ENCODE peak calls at places on chromosomes 12 and 14, in five cellular contexts. Z is HCT116; H is heart left ventricle; Q is left lung; V is CD8-positive, alpha-beta T cell. G is an unnamed sample. For H3K4me1, the result is how much of the 10 kb centered on the place peaks cover.

GRCh38 chr12:15278816-15279658 is 43.3 kb upstream of the PTPRO start:
- DNase-seq in Z (no peak), H (peak), Q (peak), V (no peak), G (no peak)

GRCh38 chr14:89215166-89215940 is 201.7 kb downstream of the FOXN3 start:
- DNase-seq in Z (no peak), H (no peak), Q (no peak), V (no peak), G (no peak)

GRCh38 chr12:109428038-109428629 is 49.0 kb downstream of the KCTD10 start:
- DNase-seq in Z (peak), H (peak), Q (peak), V (peak), G (no peak)

GRCh38 chr14:74950795-74951442 is 4.5 kb downstream of the PGF start:
- DNase-seq in Z (no peak), H (no peak), Q (no peak), V (no peak), G (no peak)

GRCh38 chr14:53528114-53528513 is 375.0 kb upstream of the DDHD1 start:
- DNase-seq in Z (no peak), H (no peak), Q (peak), V (no peak), G (no peak)

GRCh38 chr14:100374270-100374669 is 51.1 kb downstream of the SLC25A47 start:
- DNase-seq in Z (no peak), H (no peak), Q (no peak), V (no peak), G (no peak)

GRCh38 chr12:117165342-117165741 is 24.9 kb downstream of the FBXO21 start:
- DNase-seq in Z (no peak), H (no peak), Q (no peak), V (no peak), G (no peak)

GRCh38 chr12:40010899-40011774 is 94.7 kb downstream of the SLC2A13 start:
- DNase-seq in Z (peak), H (peak), Q (peak), V (peak), G (no peak)

GRCh38 chr12:79371226-79371625 is 319.5 kb downstream of the PAWR start:
- DNase-seq in Z (no peak), H (no peak), Q (no peak), V (no peak), G (no peak)

GRCh38 chr12:96258451-96258933 is 64.3 kb downstream of the ELK3 start:
- DNase-seq in Z (no peak), H (peak), Q (no peak), V (peak), G (no peak)

GRCh38 chr12:58253663-58254062 is 312.3 kb downstream of the ATP23 start:
- DNase-seq in Z (no peak), H (no peak), Q (no peak), V (no peak), G (no peak)

GRCh38 chr12:65649126-65649525 is 175.2 kb upstream of the HMGA2 start:
- DNase-seq in Z (peak), H (no peak), Q (no peak), V (no peak), G (no peak)

GRCh38 chr14:37139710-37140109 is 32.7 kb downstream of the SLC25A21 start:
- DNase-seq in Z (no peak), H (no peak), Q (no peak), V (no peak), G (no peak)

GRCh38 chr14:102817942-102818940 is 41.0 kb downstream of the TRAF3 start:
- DNase-seq in Z (no peak), H (no peak), Q (no peak), V (no peak), G (no peak)

GRCh38 chr12:118377891-118378470 is 1.6 kb downstream of the SUDS3 start:
- DNase-seq in Z (peak), H (peak), Q (no peak), V (peak), G (no peak)

GRCh38 chr14:22433059-22433458 is 156.0 kb downstream of the DAD1 start:
- DNase-seq in Z (no peak), H (no peak), Q (no peak), V (no peak), G (no peak)

GRCh38 chr12:114834621-114835020 is 150.6 kb upstream of the TBX3 start:
- DNase-seq in Z (no peak), H (no peak), Q (no peak), V (no peak), G (no peak)

GRCh38 chr14:77158175-77158908 is 16.8 kb upstream of the ZDHHC22 start:
- DNase-seq in Z (no peak), H (no peak), Q (no peak), V (no peak), G (no peak)

GRCh38 chr12:52164624-52165023 is 27.2 kb downstream of the KRT80 start:
- DNase-seq in Z (peak), H (no peak), Q (no peak), V (no peak), G (no peak)

GRCh38 chr12:123024819-123025391 is 44.4 kb downstream of the ARL6IP4 start:
- DNase-seq in Z (no peak), H (no peak), Q (no peak), V (no peak), G (no peak)

GRCh38 chr12:32897276-32897615 is 669 bp upstream of the PKP2 start:
- DNase-seq in Z (no peak), H (no peak), Q (no peak), V (no peak), G (no peak)

GRCh38 chr12:18148961-18149360 is 59.0 kb upstream of the RERGL start:
- DNase-seq in Z (no peak), H (no peak), Q (no peak), V (no peak), G (no peak)

GRCh38 chr12:48818831-48819590 is 715 bp downstream of the CACNB3 start:
- DNase-seq in Z (no peak), H (no peak), Q (peak), V (peak), G (no peak)

GRCh38 chr12:24788886-24789285 is 160.0 kb downstream of the BCAT1 start:
- DNase-seq in Z (no peak), H (no peak), Q (no peak), V (no peak), G (no peak)

GRCh38 chr14:52551205-52551604 is 1.1 kb downstream of the TXNDC16 start:
- DNase-seq in Z (no peak), H (no peak), Q (no peak), V (no peak), G (no peak)

GRCh38 chr12:113007166-113007565 is 28.8 kb downstream of the OAS2 start:
- DNase-seq in Z (peak), H (no peak), Q (no peak), V (no peak), G (no peak)

GRCh38 chr12:79534029-79534867 is 156.5 kb downstream of the PAWR start:
- DNase-seq in Z (no peak), H (no peak), Q (no peak), V (no peak), G (no peak)

GRCh38 chr14:63972323-63972932 is 119.6 kb downstream of the SYNE2 start:
- DNase-seq in Z (no peak), H (no peak), Q (no peak), V (no peak), G (no peak)

GRCh38 chr14:59321184-59321952 is 132.9 kb downstream of the DAAM1 start:
- DNase-seq in Z (no peak), H (no peak), Q (no peak), V (no peak), G (no peak)

GRCh38 chr14:51566831-51567582 is 84.7 kb upstream of the FRMD6 start:
- DNase-seq in Z (no peak), H (no peak), Q (no peak), V (peak), G (no peak)

GRCh38 chr12:100987552-100988277 is 193.1 kb downstream of the ANO4 start:
- DNase-seq in Z (peak), H (no peak), Q (no peak), V (no peak), G (no peak)

GRCh38 chr12:2960996-2961616 is 1.9 kb downstream of the TEAD4 start:
- DNase-seq in Z (no peak), H (no peak), Q (no peak), V (no peak), G (no peak)

GRCh38 chr14:105377555-105378182 is 20.7 kb upstream of the TEX22 start:
- DNase-seq in Z (no peak), H (no peak), Q (no peak), V (no peak), G (no peak)

GRCh38 chr12:127165567-127166392 is 1101.2 kb upstream of the TMEM132C start:
- DNase-seq in Z (peak), H (peak), Q (peak), V (peak), G (no peak)

GRCh38 chr14:101128478-101129450 is 225.2 kb upstream of the RTL1 start:
- DNase-seq in Z (no peak), H (no peak), Q (peak), V (no peak), G (no peak)

GRCh38 chr12:2628401-2628800 is 166.4 kb upstream of the FKBP4 start:
- DNase-seq in Z (no peak), H (no peak), Q (no peak), V (no peak), G (no peak)

DNA sequence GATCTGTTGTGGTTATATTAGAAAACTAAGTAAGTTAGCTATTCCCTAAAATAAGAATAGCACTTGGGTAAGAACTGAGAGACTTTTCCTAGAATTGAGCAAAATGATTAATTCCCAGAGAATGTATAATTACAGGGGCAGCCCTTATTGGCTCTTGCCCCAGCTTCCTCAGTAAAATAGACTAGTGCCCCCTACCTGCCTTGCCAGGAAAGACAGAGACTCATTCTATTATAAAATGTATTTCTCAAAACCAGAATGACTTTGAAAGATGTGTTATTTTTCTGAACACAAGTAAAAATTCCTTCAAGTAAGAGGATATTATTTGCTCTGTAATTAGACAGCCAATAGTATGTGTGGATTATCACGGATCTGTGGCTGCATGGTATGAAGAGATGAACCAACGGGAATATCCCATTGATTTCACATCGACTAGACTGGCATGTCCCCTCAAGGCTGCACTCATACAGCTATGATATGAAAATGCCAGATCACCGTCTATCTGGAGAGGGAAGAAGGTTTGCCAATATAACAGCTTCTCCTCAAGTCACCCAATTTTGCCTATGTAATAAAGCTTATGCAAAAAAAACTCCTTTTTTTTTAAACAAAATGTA is 7.4 kb upstream of the GLRX5 start:
- DNase-seq in Z (no peak), H (no peak), Q (no peak), V (peak), G (no peak)
- H3K4me1 ChIP-seq in Z (under half), H (under half), Q (half or more), V (half or more), G (under half)

DNA sequence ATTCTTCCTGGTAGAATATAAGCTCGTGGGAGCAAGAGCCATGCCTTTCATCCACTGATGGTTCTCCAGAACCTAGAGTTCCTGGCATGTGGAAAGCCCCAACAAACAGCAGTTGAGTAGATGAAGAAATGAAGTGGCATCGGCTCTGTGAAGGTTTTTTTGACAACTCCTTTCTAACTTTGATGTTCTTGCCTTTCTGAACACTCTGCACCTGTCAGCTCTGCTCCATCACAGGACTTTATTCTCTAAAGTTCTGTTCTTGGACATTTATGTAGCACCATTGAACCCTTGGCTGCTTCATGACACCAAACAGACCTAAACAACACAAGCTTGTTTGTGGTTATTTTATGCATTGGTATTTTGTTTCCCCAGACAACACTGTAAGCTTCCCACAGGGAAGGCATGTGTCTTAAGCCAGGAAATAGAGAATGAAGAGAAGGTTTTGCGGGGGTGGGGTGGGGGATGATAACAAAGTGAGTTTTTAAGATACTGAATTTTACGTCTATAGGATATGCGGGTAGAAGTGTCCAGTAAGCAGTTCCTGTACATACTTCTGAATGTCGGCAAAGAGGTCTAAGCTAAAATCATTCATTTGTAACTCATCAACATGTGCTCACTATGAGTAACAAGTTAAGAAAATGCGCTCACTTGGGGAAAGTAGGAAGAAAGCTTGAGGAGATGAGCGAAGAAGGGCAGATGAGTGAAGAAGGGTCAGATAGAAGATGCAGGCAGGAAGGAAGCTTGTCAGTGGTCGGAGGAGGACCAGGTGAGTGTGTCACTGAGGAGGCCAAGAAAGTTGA is 146.0 kb upstream of the PLEKHG7 start:
- DNase-seq in Z (no peak), H (no peak), Q (no peak), V (no peak), G (no peak)
- H3K4me1 ChIP-seq in Z (under half), H (under half), Q (under half), V (under half), G (half or more)

GRCh38 chr12:107122452-107122958 is 29.2 kb upstream of the CRY1 start:
- DNase-seq in Z (no peak), H (no peak), Q (no peak), V (no peak), G (no peak)

GRCh38 chr12:107119091-107119490 is 25.7 kb upstream of the CRY1 start:
- DNase-seq in Z (no peak), H (no peak), Q (no peak), V (no peak), G (no peak)

GRCh38 chr12:107115119-107115518 is 21.8 kb upstream of the CRY1 start:
- DNase-seq in Z (no peak), H (no peak), Q (no peak), V (no peak), G (no peak)

GRCh38 chr12:107118624-107119023 is 25.3 kb upstream of the CRY1 start:
- DNase-seq in Z (no peak), H (no peak), Q (no peak), V (no peak), G (no peak)
- H3K4me1 ChIP-seq in Z (under half), H (under half), Q (under half), V (under half), G (under half)

DNA sequence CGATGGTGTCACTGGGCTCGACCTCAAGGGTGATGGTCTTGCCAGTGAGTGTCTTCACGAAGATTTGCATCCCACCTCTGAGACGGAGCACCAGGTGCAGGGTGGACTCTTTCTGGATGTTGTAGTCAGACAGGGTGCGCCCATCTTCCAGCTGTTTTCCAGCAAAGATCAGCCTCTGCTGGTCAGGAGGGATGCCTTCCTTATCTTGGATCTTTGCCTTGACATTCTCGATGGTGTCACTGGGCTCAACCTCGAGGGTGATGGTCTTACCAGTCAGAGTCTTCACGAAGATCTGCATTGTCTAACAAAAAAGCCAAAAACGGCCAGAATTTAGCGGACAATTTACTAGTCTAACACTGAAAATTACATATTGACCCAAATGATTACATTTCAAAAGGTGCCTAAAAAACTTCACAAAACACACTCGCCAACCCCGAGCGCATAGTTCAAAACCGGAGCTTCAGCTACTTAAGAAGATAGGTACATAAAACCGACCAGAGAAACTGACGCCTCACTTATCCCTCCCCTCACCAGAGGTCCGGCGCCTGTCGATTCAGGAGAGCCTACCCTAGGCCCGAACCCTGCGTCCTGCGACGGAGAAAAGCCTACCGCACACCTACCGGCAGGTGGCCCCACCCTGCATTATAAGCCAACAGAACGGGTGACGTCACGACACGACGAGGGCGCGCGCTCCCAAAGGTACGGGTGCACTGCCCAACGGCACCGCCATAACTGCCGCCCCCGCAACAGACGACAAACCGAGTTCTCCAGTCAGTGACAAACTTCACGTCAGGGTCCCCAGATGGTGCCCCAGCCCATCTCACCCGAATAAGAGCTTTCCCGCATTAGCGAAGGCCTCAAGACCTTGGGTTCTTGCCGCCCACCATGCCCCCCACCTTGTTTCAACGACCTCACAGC is 717 bp downstream of the UBC start:
- DNase-seq in Z (no peak), H (peak), Q (peak), V (peak), G (no peak)
- H3K4me1 ChIP-seq in Z (under half), H (under half), Q (half or more), V (under half), G (under half)

DNA sequence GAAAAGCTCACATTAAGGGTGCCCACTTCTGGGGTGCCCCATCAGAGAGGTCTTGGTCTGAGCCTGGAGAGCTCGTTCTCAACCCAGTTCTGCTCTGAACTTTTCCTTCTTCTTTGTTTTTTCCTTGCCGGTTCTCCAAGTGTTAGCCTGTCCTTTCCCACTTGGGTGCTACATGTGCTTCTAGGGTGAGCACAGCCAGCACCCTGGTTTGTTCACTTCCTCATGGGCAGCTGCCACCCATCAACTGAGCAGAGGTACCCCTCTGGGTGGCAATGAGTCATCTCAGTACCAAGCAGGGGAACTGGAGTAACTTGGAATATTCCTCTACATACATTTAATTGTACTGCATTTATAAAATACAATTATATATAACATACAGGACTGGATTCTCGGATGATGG is 3.9 kb upstream of the SYNE3 start:
- DNase-seq in Z (no peak), H (peak), Q (peak), V (no peak), G (no peak)
- H3K4me1 ChIP-seq in Z (under half), H (half or more), Q (half or more), V (half or more), G (half or more)

GRCh38 chr12:76633415-76633814 is 73.8 kb upstream of the OSBPL8 start:
- DNase-seq in Z (no peak), H (peak), Q (no peak), V (no peak), G (no peak)
- H3K4me1 ChIP-seq in Z (under half), H (under half), Q (under half), V (under half), G (under half)